ENCODE peak calls at places on chromosomes 7 and 10, in seven cellular contexts. A, L, K, B, G, I and N are unnamed samples.

GRCh38 chr7:136064098-136064497 is 86.9 kb upstream of the MTPN start:
- DNase-seq in K (no peak), I (no peak), L (no peak), B (no peak), G (no peak), A (no peak), N (no peak)

GRCh38 chr10:115171392-115171960 is 78.3 kb downstream of the ATRNL1 start:
- DNase-seq in L (no peak), G (peak; percentile 6), A (no peak), K (no peak), I (no peak), B (no peak), N (no peak)

GRCh38 chr7:140403878-140404564 is at the start of gene RAB19:
- DNase-seq in A (no peak), I (no peak), K (no peak), B (no peak), G (no peak), L (peak; percentile 73), N (no peak)

GRCh38 chr10:103832806-103833205 is 22.6 kb downstream of the SH3PXD2A start:
- DNase-seq in I (no peak), G (no peak), B (no peak), L (no peak), K (no peak), A (no peak), N (no peak)

GRCh38 chr7:84081973-84082522 is 112.5 kb downstream of the SEMA3A start:
- DNase-seq in K (no peak), I (no peak), A (no peak), L (no peak), B (no peak), G (no peak), N (no peak)

GRCh38 chr10:127776816-127777215 is 39.8 kb downstream of the FOXI2 start:
- DNase-seq in L (no peak), K (no peak), A (no peak), B (no peak), I (no peak), G (no peak), N (no peak)

GRCh38 chr10:90398551-90398950 is 459.3 kb downstream of the HTR7 start:
- DNase-seq in K (no peak), G (no peak), B (no peak), I (peak; percentile 25), A (no peak), L (no peak), N (no peak)

GRCh38 chr7:44797329-44798258 is 1.1 kb downstream of the PPIA start:
- DNase-seq in G (peak; percentile 81), L (peak; percentile 96), B (peak; percentile 89), I (peak; percentile 84), K (peak; percentile 91), A (no peak), N (peak; percentile 86)

GRCh38 chr7:1505731-1506550 is 1.8 kb upstream of the INTS1 start:
- DNase-seq in A (no peak), G (no peak), K (no peak), B (no peak), I (no peak), L (peak; percentile 81), N (no peak)

GRCh38 chr7:1503390-1503789 is 799 bp downstream of the INTS1 start:
- DNase-seq in B (no peak), I (no peak), K (no peak), G (no peak), L (peak; percentile 34), A (no peak), N (no peak)

GRCh38 chr7:1501487-1502270 is 2.5 kb downstream of the INTS1 start:
- DNase-seq in K (no peak), A (no peak), L (peak; percentile 80), B (no peak), G (no peak), I (no peak), N (no peak)

GRCh38 chr7:1502845-1503244 is 1.3 kb downstream of the INTS1 start:
- DNase-seq in G (no peak), B (no peak), K (no peak), I (no peak), L (peak; percentile 66), A (no peak), N (no peak)

DNA sequence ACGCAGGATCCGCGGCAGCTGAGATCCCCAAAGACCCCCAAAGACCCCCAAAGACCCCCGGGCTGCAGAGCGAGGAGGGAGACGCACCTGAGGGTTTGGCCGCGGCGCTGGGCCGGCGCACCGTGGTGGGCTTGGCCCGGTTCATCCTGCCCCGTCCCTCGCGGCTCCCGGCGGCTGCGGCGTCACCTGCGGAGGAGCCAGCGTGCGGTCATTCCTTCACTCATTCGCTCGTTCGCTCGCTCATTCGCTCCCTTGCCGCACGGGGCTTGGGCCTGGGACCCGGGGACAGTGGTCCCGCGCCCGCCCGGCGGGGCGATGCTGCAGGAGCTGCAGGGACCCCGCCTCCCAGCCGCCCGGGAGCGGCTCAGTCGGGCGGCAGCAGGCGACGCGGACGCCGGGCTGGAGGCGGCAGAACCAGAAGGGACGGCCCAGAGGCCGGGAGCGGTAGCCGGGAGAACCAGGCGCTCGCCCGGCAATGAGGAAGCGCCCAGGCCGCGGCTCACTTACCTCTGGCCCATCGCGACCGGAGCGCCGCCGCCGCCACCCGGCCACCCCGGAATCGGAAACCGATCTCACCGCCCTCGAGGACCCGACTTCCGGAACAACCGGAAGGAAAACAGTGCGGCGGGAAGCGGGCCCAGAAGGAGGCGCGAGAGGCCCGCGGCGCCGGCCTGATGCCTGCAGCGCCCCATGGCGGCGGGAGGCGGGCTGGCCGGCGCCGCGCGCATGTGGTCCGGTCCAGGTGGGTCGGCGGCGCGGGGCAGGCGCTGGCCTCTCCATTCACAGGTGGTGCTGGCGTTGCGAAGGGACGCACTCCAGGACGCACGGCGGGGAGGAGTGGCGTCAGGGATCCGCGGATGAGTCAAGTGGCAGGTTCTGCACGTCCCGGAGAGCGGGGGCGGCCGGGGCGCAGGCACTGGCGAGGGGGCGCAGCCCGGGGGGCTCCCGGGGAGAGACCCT is at the start of gene INTS1:
- DNase-seq in I (peak; percentile 85), A (peak; percentile 34), B (peak; percentile 93), K (peak; percentile 94), L (peak; percentile 98), G (peak; percentile 85), N (peak; percentile 100)
- TF ChIP-seq POLR2A in I (peak; percentile 81), A (peak; percentile 91), B (peak; percentile 59), K (no peak), L (no peak), G (peak; percentile 9), N (peak; percentile 51)

DNA sequence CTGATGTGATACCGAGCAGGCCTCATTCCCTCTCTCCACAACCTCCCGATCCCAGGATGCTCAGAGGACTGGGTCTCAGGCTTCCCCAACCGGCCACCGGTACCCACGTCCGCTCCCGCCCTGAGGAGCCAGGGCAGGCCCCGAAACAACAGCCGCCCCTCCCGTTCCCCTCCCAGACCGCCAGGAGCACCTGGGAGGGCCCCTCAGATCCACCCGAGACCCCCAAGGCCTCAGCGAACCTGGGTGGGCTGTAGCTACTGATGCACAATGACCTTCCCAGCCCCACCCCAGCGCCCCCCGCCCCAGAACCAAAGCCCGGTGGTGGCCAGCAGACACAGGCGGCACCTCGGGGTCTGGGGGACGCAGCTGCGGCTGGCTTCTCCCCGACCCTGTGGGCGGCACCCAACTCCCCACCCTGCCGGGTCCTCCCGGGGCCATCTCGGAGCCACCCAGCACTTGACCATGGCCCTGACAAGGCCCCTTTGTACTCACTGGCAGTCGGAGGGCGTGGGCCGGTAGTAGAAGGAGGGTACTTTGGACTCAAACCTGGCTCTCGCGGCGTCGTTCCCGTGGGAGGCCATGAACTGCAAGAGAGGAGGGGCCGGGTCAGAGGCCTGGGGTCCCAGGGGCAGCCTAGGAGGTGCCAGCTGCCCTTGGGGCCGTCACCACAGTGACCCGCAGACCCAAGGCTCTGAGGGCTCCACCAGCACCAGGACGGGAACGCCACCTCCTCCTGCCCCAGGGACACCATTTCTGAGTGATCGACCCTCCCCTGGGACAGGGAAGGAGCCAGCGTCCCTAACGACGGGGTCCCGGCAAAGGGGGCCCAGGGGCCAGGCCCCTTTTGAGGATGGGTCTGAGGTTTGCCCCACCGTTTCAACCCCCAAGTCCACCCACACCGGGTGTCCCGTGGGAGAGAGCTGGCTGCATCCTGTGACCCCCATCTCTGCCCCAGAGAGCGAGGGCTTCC is 28.1 kb downstream of the ADAP1 start:
- DNase-seq in G (no peak), K (no peak), B (no peak), I (no peak), L (peak; percentile 77), A (no peak), N (no peak)
- TF ChIP-seq POLR2A in G (no peak), K (no peak), B (no peak), I (no peak), L (no peak), A (no peak), N (no peak)

GRCh38 chr7:27094304-27095049 is 1.3 kb downstream of the HOXA1 start:
- DNase-seq in I (no peak), B (no peak), K (no peak), L (peak; percentile 51), A (no peak), G (no peak), N (no peak)

GRCh38 chr7:27095050-27095896 is 527 bp downstream of the HOXA1 start:
- DNase-seq in G (no peak), K (no peak), A (no peak), B (peak; percentile 41), L (peak; percentile 86), I (peak; percentile 16), N (no peak)

GRCh38 chr7:27097686-27098492 is 2.1 kb upstream of the HOXA1 start:
- DNase-seq in B (no peak), L (peak; percentile 83), K (no peak), A (no peak), I (peak; percentile 52), G (no peak), N (no peak)

GRCh38 chr7:27096756-27097514 is 1.1 kb upstream of the HOXA1 start:
- DNase-seq in L (peak; percentile 90), G (no peak), I (peak; percentile 64), A (no peak), B (peak; percentile 62), K (no peak), N (no peak)

DNA sequence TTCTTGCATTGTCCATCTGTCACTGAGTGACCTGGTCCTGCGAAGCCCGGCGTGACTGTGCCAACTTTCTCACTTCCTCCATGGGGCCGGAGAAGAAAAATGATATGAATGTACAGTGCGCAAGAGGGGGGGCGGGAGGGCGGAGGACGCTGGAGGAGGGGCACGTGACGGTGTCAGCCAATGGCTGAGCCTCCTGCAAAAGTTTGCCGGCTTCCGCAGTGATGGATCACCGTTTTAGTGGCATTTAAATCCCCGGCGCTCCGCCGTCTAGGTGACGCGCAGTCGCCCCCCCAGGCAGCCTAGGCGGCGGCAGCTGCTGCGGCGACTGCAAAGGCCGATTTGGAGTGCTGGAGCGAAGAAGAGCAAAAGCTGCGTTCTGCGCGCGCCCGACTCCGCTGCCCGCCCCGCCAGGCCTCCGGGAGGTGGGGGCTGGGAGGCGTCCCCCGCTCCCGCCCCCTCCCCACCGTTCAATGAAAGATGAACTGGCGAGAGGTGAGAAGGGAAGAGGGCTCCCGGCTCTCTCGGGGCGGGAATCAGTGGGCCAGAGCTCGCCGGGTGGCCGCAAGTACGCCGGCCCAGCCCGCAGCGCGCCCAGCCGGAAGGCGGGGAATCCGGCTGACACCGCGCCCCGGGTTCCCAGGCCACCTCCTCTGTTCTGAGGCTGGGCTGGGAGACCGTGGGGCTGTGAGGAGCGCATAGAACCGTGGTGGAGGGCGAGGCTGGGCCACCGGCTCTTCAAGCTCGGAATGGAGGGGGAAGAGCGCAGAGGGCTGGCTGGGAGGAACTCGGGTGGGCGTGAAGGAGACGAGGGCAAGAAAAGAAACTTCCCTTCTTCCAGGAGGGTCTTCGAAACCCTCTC is at the start of gene HOXA1:
- DNase-seq in G (peak; percentile 99), K (peak; percentile 79), L (peak; percentile 92), I (peak; percentile 95), A (peak; percentile 48), B (peak; percentile 83), N (peak; percentile 100)
- TF ChIP-seq POLR2A in G (peak; percentile 61), K (no peak), L (no peak), I (peak; percentile 94), A (peak; percentile 65), B (peak; percentile 82), N (peak; percentile 95)

DNA sequence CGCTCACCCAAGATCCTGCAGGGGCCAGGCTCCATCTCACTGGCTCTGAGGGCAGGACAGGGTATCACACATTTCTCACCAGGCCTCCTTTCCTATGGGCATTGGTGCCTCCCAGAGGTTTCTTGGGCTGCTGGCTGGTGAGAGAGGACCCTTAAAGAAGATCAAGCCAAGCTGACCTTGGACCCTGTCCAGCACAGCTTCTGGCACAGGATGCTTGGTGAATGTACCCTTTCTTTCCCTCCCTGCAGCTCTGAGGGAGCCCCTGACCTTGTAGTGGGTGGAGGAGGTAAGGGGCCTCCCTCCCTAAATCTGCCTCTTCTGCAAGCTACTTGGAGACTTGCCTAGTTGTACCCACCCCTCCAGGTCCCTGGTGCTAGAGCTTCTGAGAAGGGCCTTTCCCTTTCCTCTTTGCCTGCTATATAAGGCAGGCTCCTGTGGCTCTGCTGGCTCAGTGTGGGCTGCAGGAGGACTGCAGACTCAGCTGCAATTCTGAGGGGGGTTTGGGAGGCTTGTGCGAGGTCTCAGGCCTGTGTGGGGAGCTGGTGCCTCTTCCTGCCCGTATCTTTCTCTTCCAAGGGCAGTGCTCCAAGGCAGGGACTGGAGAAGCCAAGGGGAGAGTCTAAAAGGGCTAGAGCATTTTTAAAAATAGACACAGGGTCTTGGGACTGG is 11.8 kb upstream of the TRIM8 start:
- DNase-seq in B (no peak), A (no peak), L (no peak), G (no peak), K (no peak), I (peak; percentile 52), N (no peak)
- TF ChIP-seq POLR2A in B (peak; percentile 9), A (no peak), L (no peak), G (no peak), K (no peak), I (no peak), N (no peak)